ENCODE peak calls at places on chromosomes 1 and 21, in eight cellular contexts. I is small intestine; G is heart left ventricle; X is effector memory CD4-positive, alpha-beta T cell; N is fibroblast of lung; Z is psoas muscle; P is mammary epithelial cell; S is endothelial cell of umbilical vein. Y is an unnamed sample. For H3K4me1, the result is how much of the 10 kb centered on the place peaks cover.

GRCh38 chr1:212287261-212287895 is 2.2 kb downstream of the PPP2R5A start:
- DNase-seq in I (no peak), G (no peak), X (no peak), N (no peak), Z (no peak), P (no peak), S (no peak), Y (peak)

GRCh38 chr21:17537299-17537698 is 24.5 kb downstream of the CXADR start:
- DNase-seq in I (no peak), G (no peak), X (no peak), N (no peak), Z (no peak), P (peak), S (peak), Y (peak)

GRCh38 chr1:11731719-11732283 is 4.1 kb upstream of the AGTRAP start:
- DNase-seq in I (no peak), G (peak), X (no peak), N (peak), Z (peak), P (peak), S (peak), Y (peak)

GRCh38 chr1:43565600-43566360 is 35.1 kb downstream of the PTPRF start:
- DNase-seq in I (no peak), G (peak), X (no peak), N (peak), Z (peak), P (no peak), S (peak), Y (peak)

GRCh38 chr1:152907686-152908601 is at the start of gene IVL:
- DNase-seq in I (no peak), G (no peak), X (no peak), N (peak), Z (no peak), P (peak), S (no peak), Y (no peak)

GRCh38 chr1:156177918-156178654 is 15.8 kb upstream of the SLC25A44 start:
- DNase-seq in I (no peak), G (no peak), X (no peak), N (no peak), Z (no peak), P (no peak), S (no peak), Y (no peak)

GRCh38 chr1:233180626-233181364 is 114.7 kb downstream of the PCNX2 start:
- DNase-seq in I (no peak), G (no peak), X (no peak), N (no peak), Z (no peak), P (no peak), S (peak), Y (no peak)

GRCh38 chr1:42953182-42954180 is 5.2 kb downstream of the SLC2A1 start:
- DNase-seq in I (no peak), G (no peak), X (no peak), N (no peak), Z (no peak), P (peak), S (no peak), Y (no peak)

GRCh38 chr1:41557751-41558455 is 73.4 kb upstream of the EDN2 start:
- DNase-seq in I (no peak), G (no peak), X (no peak), N (no peak), Z (no peak), P (no peak), S (no peak), Y (no peak)

GRCh38 chr1:19750101-19750881 is 49.4 kb downstream of the TMCO4 start:
- DNase-seq in I (peak), G (no peak), X (no peak), N (peak), Z (no peak), P (peak), S (peak), Y (no peak)

GRCh38 chr1:6587261-6588005 is 7.6 kb downstream of the ZBTB48 start:
- DNase-seq in I (no peak), G (peak), X (no peak), N (peak), Z (peak), P (peak), S (no peak), Y (no peak)

GRCh38 chr1:47992720-47993119 is 4.5 kb downstream of the TRABD2B start:
- DNase-seq in I (no peak), G (peak), X (no peak), N (no peak), Z (peak), P (no peak), S (no peak), Y (no peak)

GRCh38 chr21:26961704-26962103 is 5.2 kb downstream of the ADAMTS5 start:
- DNase-seq in I (no peak), G (no peak), X (no peak), N (no peak), Z (no peak), P (no peak), S (no peak), Y (no peak)

GRCh38 chr1:92910081-92910480 is 51.2 kb downstream of the DIPK1A start:
- DNase-seq in I (no peak), G (no peak), X (no peak), N (peak), Z (no peak), P (peak), S (no peak), Y (no peak)

GRCh38 chr21:19343711-19344110 is 940.1 kb upstream of the TMPRSS15 start:
- DNase-seq in I (no peak), G (no peak), X (no peak), N (no peak), Z (no peak), P (no peak), S (no peak), Y (no peak)

GRCh38 chr1:164671597-164672327 is 112.8 kb downstream of the PBX1 start:
- DNase-seq in I (no peak), G (no peak), X (no peak), N (peak), Z (no peak), P (no peak), S (no peak), Y (peak)

GRCh38 chr1:22830131-22830566 is 119.5 kb downstream of the EPHB2 start:
- DNase-seq in I (no peak), G (no peak), X (no peak), N (no peak), Z (no peak), P (peak), S (no peak), Y (no peak)

GRCh38 chr21:43865471-43866181 is 603 bp downstream of the AGPAT3 start:
- DNase-seq in I (peak), G (peak), X (peak), N (peak), Z (peak), P (peak), S (no peak), Y (peak)

GRCh38 chr1:39663559-39663958 is 8.3 kb downstream of the NT5C1A start:
- DNase-seq in I (no peak), G (no peak), X (no peak), N (no peak), Z (no peak), P (no peak), S (no peak), Y (no peak)

GRCh38 chr1:29645586-29645985 is 409.3 kb downstream of the PTPRU start:
- DNase-seq in I (no peak), G (no peak), X (no peak), N (no peak), Z (no peak), P (no peak), S (no peak), Y (no peak)

GRCh38 chr1:59029366-59029765 is 245.5 kb upstream of the JUN start:
- DNase-seq in I (no peak), G (no peak), X (no peak), N (no peak), Z (no peak), P (no peak), S (peak), Y (no peak)

GRCh38 chr1:29271724-29272123 is 35.4 kb downstream of the PTPRU start:
- DNase-seq in I (peak), G (peak), X (no peak), N (peak), Z (peak), P (peak), S (peak), Y (peak)

GRCh38 chr1:182404764-182405163 is 4.3 kb upstream of the TEDDM1 start:
- DNase-seq in I (no peak), G (no peak), X (no peak), N (no peak), Z (no peak), P (no peak), S (no peak), Y (no peak)

GRCh38 chr1:22888320-22889075 is 84.2 kb downstream of the LACTBL1 start:
- DNase-seq in I (no peak), G (no peak), X (no peak), N (peak), Z (no peak), P (no peak), S (peak), Y (peak)

GRCh38 chr1:157347508-157347907 is 204.8 kb downstream of the FCRL5 start:
- DNase-seq in I (no peak), G (no peak), X (no peak), N (no peak), Z (no peak), P (no peak), S (no peak), Y (no peak)

GRCh38 chr1:72438270-72438669 is 155.9 kb upstream of the NEGR1 start:
- DNase-seq in I (no peak), G (no peak), X (no peak), N (peak), Z (no peak), P (no peak), S (peak), Y (peak)

GRCh38 chr1:235015291-235015990 is 113.2 kb downstream of the TOMM20 start:
- DNase-seq in I (no peak), G (no peak), X (no peak), N (no peak), Z (no peak), P (peak), S (no peak), Y (no peak)

GRCh38 chr1:52502789-52503188 is 50.1 kb downstream of the TUT4 start:
- DNase-seq in I (no peak), G (no peak), X (no peak), N (no peak), Z (no peak), P (no peak), S (no peak), Y (no peak)

GRCh38 chr1:217407426-217407825 is 223.5 kb downstream of the GPATCH2 start:
- DNase-seq in I (no peak), G (no peak), X (no peak), N (no peak), Z (no peak), P (no peak), S (no peak), Y (no peak)

GRCh38 chr1:152533327-152533938 is 19.2 kb downstream of the CRCT1 start:
- DNase-seq in I (peak), G (no peak), X (no peak), N (peak), Z (no peak), P (peak), S (peak), Y (peak)

GRCh38 chr1:209485167-209485566 is 98.3 kb upstream of the CAMK1G start:
- DNase-seq in I (no peak), G (peak), X (no peak), N (peak), Z (no peak), P (peak), S (no peak), Y (peak)

GRCh38 chr1:26694597-26695416 is 1.0 kb upstream of the ARID1A start:
- DNase-seq in I (no peak), G (no peak), X (no peak), N (no peak), Z (no peak), P (no peak), S (no peak), Y (no peak)

GRCh38 chr1:166485620-166486019 is 318.8 kb upstream of the FAM78B start:
- DNase-seq in I (no peak), G (no peak), X (no peak), N (peak), Z (no peak), P (peak), S (no peak), Y (no peak)

GRCh38 chr1:110481968-110482623 is 31.1 kb downstream of the PROK1 start:
- DNase-seq in I (no peak), G (no peak), X (no peak), N (no peak), Z (no peak), P (no peak), S (no peak), Y (peak)

GRCh38 chr1:2528611-2528965 is 1.5 kb downstream of the HES5 start:
- DNase-seq in I (no peak), G (no peak), X (no peak), N (no peak), Z (no peak), P (no peak), S (no peak), Y (no peak)

GRCh38 chr1:245682638-245683376 is 528.0 kb downstream of the KIF26B start:
- DNase-seq in I (no peak), G (peak), X (no peak), N (no peak), Z (no peak), P (no peak), S (no peak), Y (peak)

GRCh38 chr1:76826072-76826827 is 41.0 kb upstream of the ST6GALNAC5 start:
- DNase-seq in I (no peak), G (no peak), X (no peak), N (peak), Z (no peak), P (peak), S (no peak), Y (peak)

GRCh38 chr1:212514056-212514614 is 81.4 kb downstream of the NENF start:
- DNase-seq in I (peak), G (peak), X (no peak), N (peak), Z (peak), P (peak), S (no peak), Y (peak)

GRCh38 chr1:29469457-29469856 is 233.1 kb downstream of the PTPRU start:
- DNase-seq in I (no peak), G (no peak), X (no peak), N (no peak), Z (peak), P (no peak), S (no peak), Y (no peak)

DNA sequence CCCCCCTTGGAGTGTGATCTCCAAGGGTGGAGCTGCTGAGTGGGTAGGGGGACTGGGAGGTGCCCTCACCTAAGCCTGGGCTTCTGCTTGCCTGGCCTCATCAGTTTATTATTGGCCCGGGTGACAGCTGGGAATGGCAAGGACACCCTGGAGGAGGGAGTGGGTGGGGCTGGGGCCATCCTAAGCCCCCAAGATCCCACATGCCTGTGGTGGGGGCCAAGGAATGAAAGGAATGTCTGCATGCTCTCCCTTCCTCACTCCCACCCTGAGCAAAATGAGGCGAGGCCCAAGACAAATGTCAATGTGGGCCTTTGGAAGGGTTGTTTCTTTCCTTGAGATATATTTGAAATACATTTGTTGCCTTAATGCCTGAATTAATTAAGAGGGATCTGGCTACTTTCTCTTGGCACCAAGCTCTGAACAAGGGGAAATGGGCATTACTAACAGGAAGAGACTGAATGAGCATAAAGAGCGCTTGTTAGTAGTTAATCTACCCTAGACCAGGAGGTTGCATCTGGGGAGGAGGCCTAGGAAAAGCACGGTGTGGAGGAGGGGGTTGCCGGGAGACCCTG is 19.7 kb upstream of the CHI3L1 start:
- DNase-seq in I (no peak), G (no peak), X (no peak), N (peak), Z (no peak), P (no peak), S (peak), Y (no peak)
- H3K4me1 ChIP-seq in I (under half), G (under half), X (under half), N (under half), Z (under half), P (under half), S (under half), Y (under half)

GRCh38 chr1:7640350-7640749 is 130.7 kb upstream of the VAMP3 start:
- DNase-seq in I (no peak), G (no peak), X (no peak), N (no peak), Z (no peak), P (no peak), S (no peak), Y (no peak)

GRCh38 chr1:7640920-7641319 is 130.2 kb upstream of the VAMP3 start:
- DNase-seq in I (no peak), G (no peak), X (no peak), N (no peak), Z (no peak), P (no peak), S (no peak), Y (no peak)

GRCh38 chr1:7642781-7643180 is 128.3 kb upstream of the VAMP3 start:
- DNase-seq in I (no peak), G (no peak), X (no peak), N (no peak), Z (no peak), P (no peak), S (no peak), Y (no peak)

GRCh38 chr1:7642418-7642704 is 128.7 kb upstream of the VAMP3 start:
- DNase-seq in I (no peak), G (no peak), X (no peak), N (no peak), Z (no peak), P (no peak), S (no peak), Y (no peak)

DNA sequence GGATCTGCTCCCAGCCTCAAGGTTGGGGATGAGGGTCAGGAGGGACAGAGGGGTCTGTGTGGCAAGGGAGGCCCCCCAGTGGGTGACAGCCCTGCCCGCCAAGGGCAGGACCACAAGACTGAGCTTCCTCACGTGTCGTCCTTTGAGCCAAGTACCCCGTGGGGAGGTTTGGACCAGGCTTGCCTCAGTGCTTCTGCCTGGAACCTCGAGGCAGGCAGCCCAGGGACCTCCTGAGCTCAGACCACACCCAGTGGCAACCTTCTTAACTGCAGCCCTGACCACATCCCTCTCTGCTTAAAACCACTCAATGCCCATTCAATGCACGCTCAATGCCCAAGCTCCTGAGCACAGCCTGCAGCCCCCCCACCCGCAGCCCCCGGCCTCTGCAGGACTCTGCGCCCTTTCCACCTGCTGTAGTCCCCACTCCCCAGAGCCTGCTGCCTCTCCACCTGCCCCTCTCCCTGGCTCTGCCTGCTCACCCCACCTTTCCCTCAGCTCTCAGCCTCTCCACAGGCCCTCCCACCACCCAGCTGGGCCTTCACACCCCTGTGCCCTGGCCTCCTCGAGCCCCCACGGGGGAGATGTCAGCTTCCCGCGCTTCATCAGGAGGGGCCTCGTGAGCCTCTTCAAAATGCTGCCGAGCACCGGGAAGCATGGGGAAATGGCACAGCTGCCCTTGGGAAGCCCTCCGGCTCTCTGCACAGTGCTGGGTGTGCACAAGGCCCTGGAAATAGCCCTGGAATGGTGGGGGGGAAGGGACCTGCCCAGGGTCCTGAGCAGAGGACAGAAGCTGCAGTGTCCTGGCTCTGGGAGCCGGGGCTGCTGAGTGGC is 129.3 kb upstream of the VAMP3 start:
- DNase-seq in I (no peak), G (no peak), X (no peak), N (no peak), Z (no peak), P (no peak), S (no peak), Y (no peak)
- H3K4me1 ChIP-seq in I (under half), G (under half), X (under half), N (under half), Z (under half), P (under half), S (under half), Y (under half)

GRCh38 chr1:200893411-200893901 is 1.2 kb upstream of the INAVA start:
- DNase-seq in I (peak), G (no peak), X (no peak), N (no peak), Z (no peak), P (no peak), S (no peak), Y (no peak)

GRCh38 chr1:200896571-200897187 is 2.0 kb downstream of the INAVA start:
- DNase-seq in I (peak), G (no peak), X (no peak), N (peak), Z (no peak), P (peak), S (no peak), Y (no peak)

GRCh38 chr1:200895801-200896570 is 1.3 kb downstream of the INAVA start:
- DNase-seq in I (peak), G (no peak), X (no peak), N (no peak), Z (no peak), P (no peak), S (no peak), Y (no peak)

GRCh38 chr1:200895448-200895799 is 724 bp downstream of the INAVA start:
- DNase-seq in I (peak), G (no peak), X (no peak), N (no peak), Z (no peak), P (no peak), S (no peak), Y (no peak)

DNA sequence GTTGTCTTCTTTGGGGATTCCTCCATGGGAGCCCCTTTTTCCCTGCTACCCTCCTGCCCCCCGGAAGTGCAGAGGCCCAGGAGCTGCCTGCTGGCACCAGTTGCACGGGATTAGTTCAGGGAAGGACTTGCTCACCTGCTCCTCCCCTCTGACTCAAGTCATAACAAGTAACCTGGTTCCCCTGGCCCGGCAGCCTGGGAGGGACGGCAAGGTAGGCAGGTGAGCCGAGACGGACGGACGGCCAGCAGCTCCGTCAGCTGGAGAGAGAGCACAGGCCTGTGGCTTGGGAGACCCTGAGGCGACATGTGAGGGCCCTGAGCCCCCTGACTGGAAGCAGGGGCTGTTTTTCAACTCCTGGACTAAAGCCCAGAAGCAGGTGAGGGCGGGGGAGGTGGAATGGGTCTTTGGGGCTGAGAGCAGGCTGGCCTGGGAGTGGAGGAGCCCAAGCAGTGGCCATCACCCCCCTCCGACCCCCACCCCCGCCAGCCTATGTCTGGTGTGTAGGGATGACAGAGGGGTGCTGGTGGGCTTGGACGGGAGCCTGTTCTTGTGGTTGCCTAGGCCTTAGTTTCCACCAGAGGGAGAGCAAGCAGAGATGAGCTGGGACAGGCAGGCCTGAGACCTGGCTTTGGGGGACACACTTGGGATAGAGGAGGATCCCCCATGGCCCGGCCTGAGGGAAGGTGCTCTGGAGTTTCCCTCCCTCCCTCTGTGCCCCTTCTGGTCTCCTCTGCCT is at the start of gene INAVA:
- DNase-seq in I (peak), G (no peak), X (no peak), N (no peak), Z (no peak), P (peak), S (no peak), Y (no peak)
- H3K4me1 ChIP-seq in I (under half), G (under half), X (under half), N (under half), Z (under half), P (under half), S (under half), Y (under half)

GRCh38 chr1:77983997-77984355 is 5.1 kb upstream of the FUBP1 start:
- DNase-seq in I (no peak), G (no peak), X (no peak), N (no peak), Z (no peak), P (no peak), S (no peak), Y (no peak)
- H3K4me1 ChIP-seq in I (under half), G (under half), X (under half), N (under half), Z (under half), P (under half), S (under half), Y (under half)

Y was measured in adipocyte.